ENCODE peak calls at places on chromosome X, in seven cellular contexts. D is IMR-90, I is H9, O is trophoblast cell, R is mesendoderm, J is mesenchymal stem cell, K is H1. V is an unnamed sample.

GRCh38 chrX:77446029-77446585 is 1.1 kb upstream of the FGF16 start:
- DNase-seq in K (no peak), D (no peak), O (no peak), J (no peak), I (peak), R (peak), V (no peak)

GRCh38 chrX:44060221-44060620 is 87.0 kb upstream of the NDP start:
- DNase-seq in K (no peak), D (no peak), O (no peak), R (no peak), I (no peak), J (no peak), V (no peak)

GRCh38 chrX:72620550-72621145 is 48.0 kb upstream of the HDAC8 start:
- DNase-seq in I (no peak), K (no peak), D (peak), O (peak), J (peak), R (no peak), V (no peak)

GRCh38 chrX:71637848-71638247 is 19.5 kb upstream of the CXCR3 start:
- DNase-seq in O (no peak), I (no peak), D (peak), J (peak), R (no peak), K (no peak), V (no peak)

GRCh38 chrX:22109442-22109841 is 77.3 kb downstream of the PHEX start:
- DNase-seq in J (peak), K (no peak), O (no peak), R (peak), D (peak), I (no peak), V (no peak)

GRCh38 chrX:71183341-71183740 is 38.7 kb downstream of the NLGN3 start:
- DNase-seq in D (no peak), R (no peak), O (no peak), J (peak), K (no peak), I (no peak), V (peak)

GRCh38 chrX:46327229-46328081 is 217.8 kb downstream of the ZNF674 start:
- DNase-seq in J (peak), K (peak), D (no peak), R (peak), O (no peak), I (peak), V (peak)

GRCh38 chrX:51144828-51145442 is 187.7 kb upstream of the NUDT10 start:
- DNase-seq in D (peak), J (peak), K (peak), O (peak), I (peak), R (peak), V (peak)

GRCh38 chrX:154373340-154374306 is 811 bp downstream of the FLNA start:
- DNase-seq in J (peak), K (peak), D (peak), R (peak), O (peak), I (peak), V (no peak)

GRCh38 chrX:115234220-115234557 is 293 bp upstream of the LRCH2 start:
- DNase-seq in I (no peak), K (no peak), J (peak), R (no peak), D (no peak), O (no peak), V (no peak)

GRCh38 chrX:102840871-102841705 is 96.0 kb upstream of the RAB40AL start:
- DNase-seq in J (peak), D (peak), K (no peak), I (no peak), O (no peak), R (peak), V (no peak)

GRCh38 chrX:41178201-41178600 is 93.0 kb downstream of the USP9X start:
- DNase-seq in K (no peak), O (no peak), D (no peak), J (no peak), I (no peak), R (no peak), V (no peak)

GRCh38 chrX:18995216-18995615 is 11.3 kb upstream of the PHKA2 start:
- DNase-seq in O (peak), I (no peak), D (peak), J (peak), R (no peak), K (no peak), V (no peak)

GRCh38 chrX:18996536-18996935 is 12.6 kb upstream of the PHKA2 start:
- DNase-seq in J (no peak), K (no peak), I (no peak), D (no peak), R (no peak), O (no peak), V (no peak)

GRCh38 chrX:18994713-18995112 is 10.8 kb upstream of the PHKA2 start:
- DNase-seq in I (no peak), R (no peak), K (no peak), O (peak), D (peak), J (peak), V (no peak)

GRCh38 chrX:18998653-18999052 is 14.7 kb upstream of the PHKA2 start:
- DNase-seq in I (no peak), R (no peak), D (no peak), J (no peak), K (no peak), O (no peak), V (no peak)

GRCh38 chrX:18997916-18998315 is 14.0 kb upstream of the PHKA2 start:
- DNase-seq in J (peak), I (peak), K (no peak), D (no peak), O (no peak), R (peak), V (no peak)
- H3K4ac ChIP-seq in J (no peak), I (no peak), K (no peak), D (peak), O (no peak), R (no peak), V (no peak)

GRCh38 chrX:86604620-86605019 is 456.4 kb downstream of the DACH2 start:
- DNase-seq in K (no peak), J (no peak), O (no peak), D (peak), R (peak), I (no peak), V (no peak)
- H3K4ac ChIP-seq in K (no peak), J (no peak), O (no peak), D (no peak), R (no peak), I (no peak), V (no peak)

GRCh38 chrX:107551546-107551945 is 76.8 kb upstream of the PRPS1 start:
- DNase-seq in K (no peak), D (no peak), R (no peak), J (no peak), I (no peak), O (no peak), V (no peak)
- H3K4ac ChIP-seq in K (no peak), D (no peak), R (no peak), J (no peak), I (no peak), O (no peak), V (no peak)

GRCh38 chrX:117641913-117642656 is 474.5 kb downstream of the KLHL13 start:
- DNase-seq in R (no peak), O (no peak), K (no peak), D (no peak), I (no peak), J (no peak), V (no peak)
- H3K4ac ChIP-seq in R (no peak), O (no peak), K (no peak), D (no peak), I (no peak), J (no peak), V (no peak)

GRCh38 chrX:7801706-7802105 is 41.3 kb upstream of the VCX start:
- DNase-seq in O (no peak), K (no peak), J (no peak), I (no peak), R (no peak), D (no peak), V (no peak)
- H3K4ac ChIP-seq in O (no peak), K (no peak), J (no peak), I (no peak), R (no peak), D (no peak), V (no peak)

GRCh38 chrX:1500701-1501624 is 36.0 kb downstream of the P2RY8 start:
- DNase-seq in R (no peak), J (no peak), O (no peak), I (no peak), K (no peak), D (no peak), V (no peak)
- H3K4ac ChIP-seq in R (no peak), J (no peak), O (no peak), I (no peak), K (no peak), D (no peak), V (no peak)

V was measured in neuronal stem cell.